ENCODE peak calls at places on chromosomes 3 and 15, in nine cellular contexts. D is AG09319, P is SJSA1, I is right cardiac atrium, L is GM10248, B is HT1080, J is GM03348, W is left lung, H is ACHN. C is an unnamed sample.

GRCh38 chr15:78422571-78423340 is 15.3 kb upstream of the IREB2 start:
- DNase-seq in B (peak), H (peak), P (peak), D (no peak), I (peak), L (peak), J (peak), W (peak), C (no peak)

GRCh38 chr3:194387926-194388418 is 11.1 kb downstream of the GP5 start:
- DNase-seq in B (no peak), I (no peak), W (no peak), J (no peak), H (no peak), D (no peak), P (no peak), L (peak), C (no peak)

GRCh38 chr3:49132437-49133225 is at the start of gene LAMB2:
- DNase-seq in B (peak), P (peak), L (no peak), D (peak), H (peak), I (peak), J (peak), W (peak), C (no peak)

GRCh38 chr3:133474251-133474801 is 74.5 kb downstream of the BFSP2 start:
- DNase-seq in L (no peak), J (peak), H (no peak), W (no peak), D (peak), B (no peak), I (peak), P (peak), C (no peak)

GRCh38 chr3:158701666-158702065 is 29.2 kb upstream of the LXN start:
- DNase-seq in B (no peak), P (no peak), D (no peak), J (peak), L (no peak), H (no peak), W (no peak), I (no peak), C (no peak)

GRCh38 chr3:127421943-127422662 is 134.3 kb upstream of the PRR20G start:
- DNase-seq in P (no peak), L (no peak), W (no peak), I (no peak), D (no peak), J (no peak), H (no peak), B (no peak), C (no peak)

GRCh38 chr3:194058189-194058571 is 77.8 kb upstream of the HES1 start:
- DNase-seq in J (peak), P (peak), I (peak), L (peak), D (no peak), H (peak), W (peak), B (no peak), C (no peak)

GRCh38 chr3:52483577-52484495 is 11.3 kb upstream of the STAB1 start:
- DNase-seq in W (peak), I (no peak), P (peak), D (no peak), B (no peak), J (peak), H (no peak), L (no peak), C (no peak)

GRCh38 chr15:60077581-60078359 is 73.7 kb downstream of the FOXB1 start:
- DNase-seq in P (no peak), J (no peak), D (no peak), B (no peak), W (no peak), H (no peak), I (no peak), L (no peak), C (no peak)

GRCh38 chr15:101618861-101619614 is 33.1 kb downstream of the TM2D3 start:
- DNase-seq in H (no peak), J (no peak), I (no peak), L (no peak), D (no peak), P (no peak), B (no peak), W (no peak), C (no peak)

GRCh38 chr3:79954756-79955155 is 187.0 kb upstream of the ROBO1 start:
- DNase-seq in P (no peak), H (no peak), J (no peak), D (no peak), W (no peak), I (no peak), L (no peak), B (peak), C (no peak)

GRCh38 chr3:126157083-126157768 is 23.2 kb downstream of the ALDH1L1 start:
- DNase-seq in J (no peak), D (no peak), I (no peak), P (no peak), L (peak), W (no peak), B (no peak), H (no peak), C (no peak)

GRCh38 chr3:52065264-52065756 is 8.9 kb upstream of the DUSP7 start:
- DNase-seq in P (no peak), D (no peak), W (peak), H (no peak), J (no peak), B (peak), I (no peak), L (no peak), C (no peak)

GRCh38 chr3:151316267-151316991 is at the start of gene GPR87:
- DNase-seq in D (no peak), J (no peak), L (no peak), H (no peak), I (no peak), P (peak), B (peak), W (no peak), C (peak)

GRCh38 chr3:50258979-50259378 is 10.0 kb upstream of the SEMA3B start:
- DNase-seq in W (peak), H (no peak), L (no peak), J (no peak), D (no peak), I (peak), B (no peak), P (no peak), C (no peak)

GRCh38 chr3:177749836-177750235 is 552.6 kb upstream of the TBL1XR1 start:
- DNase-seq in J (no peak), H (no peak), B (no peak), D (no peak), I (no peak), L (no peak), P (no peak), W (no peak), C (no peak)

GRCh38 chr3:126212629-126213375 is 32.4 kb upstream of the ALDH1L1 start:
- DNase-seq in W (peak), I (peak), J (peak), P (peak), L (no peak), B (no peak), H (peak), D (no peak), C (no peak)

GRCh38 chr3:59472541-59472940 is 422.7 kb upstream of the CFAP20DC start:
- DNase-seq in P (no peak), H (no peak), B (no peak), W (no peak), J (peak), L (no peak), I (no peak), D (no peak), C (no peak)

GRCh38 chr3:105448338-105448982 is 81.8 kb downstream of the ALCAM start:
- DNase-seq in I (no peak), D (no peak), B (no peak), W (no peak), J (peak), P (no peak), L (no peak), H (no peak), C (no peak)

GRCh38 chr3:151552589-151552988 is 91.7 kb upstream of the IGSF10 start:
- DNase-seq in B (no peak), H (no peak), D (no peak), I (no peak), P (no peak), L (no peak), J (no peak), W (no peak), C (no peak)

GRCh38 chr3:186209810-186210752 is 101.2 kb upstream of the ETV5 start:
- DNase-seq in B (peak), P (peak), J (peak), D (peak), L (peak), H (no peak), I (peak), W (no peak), C (no peak)

GRCh38 chr3:5053021-5053831 is 68.9 kb upstream of the ARL8B start:
- DNase-seq in H (no peak), I (peak), L (peak), P (no peak), W (no peak), J (peak), B (no peak), D (no peak), C (no peak)

GRCh38 chr15:57048930-57049550 is 130.6 kb downstream of the TCF12 start:
- DNase-seq in W (no peak), L (no peak), J (no peak), P (no peak), B (no peak), H (no peak), D (no peak), I (no peak), C (no peak)